ENCODE peak calls at places on chromosomes 16 and 17, in seven cellular contexts. Q is SK-N-MC, F is lung, L is RWPE1, O is aorta, I is endodermal cell, N is WERI-Rb-1. S is an unnamed sample.

GRCh38 chr17:35286120-35286781 is 43.4 kb downstream of the SLFN5 start:
- DNase-seq in N (no peak), F (no peak), I (no peak), Q (no peak), O (no peak), L (no peak), S (no peak)

GRCh38 chr16:56228476-56228875 is 37.2 kb downstream of the GNAO1 start:
- DNase-seq in L (no peak), F (no peak), O (no peak), N (no peak), Q (no peak), I (no peak), S (no peak)

GRCh38 chr17:70892527-70892926 is 723.2 kb downstream of the KCNJ2 start:
- DNase-seq in I (no peak), N (no peak), Q (no peak), L (no peak), O (no peak), F (no peak), S (no peak)

GRCh38 chr16:66619036-66619435 is 14.5 kb downstream of the CMTM3 start:
- DNase-seq in N (no peak), I (no peak), Q (no peak), O (no peak), L (peak), F (no peak), S (no peak)

GRCh38 chr17:29836643-29837042 is 93.4 kb downstream of the SSH2 start:
- DNase-seq in Q (no peak), F (no peak), N (no peak), O (no peak), I (no peak), L (no peak), S (no peak)

GRCh38 chr17:13462161-13462560 is 139.6 kb downstream of the HS3ST3A1 start:
- DNase-seq in L (no peak), N (no peak), F (no peak), I (no peak), Q (no peak), O (no peak), S (no peak)

GRCh38 chr16:62035115-62036092 is 834 bp downstream of the CDH8 start:
- DNase-seq in N (no peak), Q (no peak), O (no peak), L (no peak), F (no peak), I (peak), S (no peak)

GRCh38 chr16:80899804-80900592 is 95.6 kb upstream of the CDYL2 start:
- DNase-seq in L (no peak), O (peak), F (peak), N (no peak), Q (no peak), I (peak), S (no peak)

GRCh38 chr17:37650419-37651003 is 7.3 kb upstream of the DDX52 start:
- DNase-seq in F (no peak), N (peak), L (peak), O (no peak), Q (no peak), I (peak), S (no peak)

GRCh38 chr17:83025636-83026280 is 53.7 kb upstream of the METRNL start:
- DNase-seq in L (no peak), F (no peak), O (no peak), Q (no peak), I (peak), N (no peak), S (no peak)

GRCh38 chr17:1143573-1143972 is 36.2 kb downstream of the ABR start:
- DNase-seq in F (no peak), L (no peak), N (peak), Q (no peak), I (peak), O (no peak), S (no peak)

GRCh38 chr17:63984651-63985386 is 12.1 kb upstream of the SCN4A start:
- DNase-seq in L (peak), Q (no peak), I (no peak), F (peak), O (peak), N (no peak), S (peak)

GRCh38 chr17:13273744-13274295 is 256.0 kb upstream of the ELAC2 start:
- DNase-seq in I (no peak), Q (no peak), L (no peak), F (no peak), O (no peak), N (no peak), S (no peak)

GRCh38 chr17:55588446-55588845 is 77.2 kb upstream of the SMIM36 start:
- DNase-seq in F (no peak), N (no peak), Q (no peak), O (no peak), I (no peak), L (no peak), S (no peak)

DNA sequence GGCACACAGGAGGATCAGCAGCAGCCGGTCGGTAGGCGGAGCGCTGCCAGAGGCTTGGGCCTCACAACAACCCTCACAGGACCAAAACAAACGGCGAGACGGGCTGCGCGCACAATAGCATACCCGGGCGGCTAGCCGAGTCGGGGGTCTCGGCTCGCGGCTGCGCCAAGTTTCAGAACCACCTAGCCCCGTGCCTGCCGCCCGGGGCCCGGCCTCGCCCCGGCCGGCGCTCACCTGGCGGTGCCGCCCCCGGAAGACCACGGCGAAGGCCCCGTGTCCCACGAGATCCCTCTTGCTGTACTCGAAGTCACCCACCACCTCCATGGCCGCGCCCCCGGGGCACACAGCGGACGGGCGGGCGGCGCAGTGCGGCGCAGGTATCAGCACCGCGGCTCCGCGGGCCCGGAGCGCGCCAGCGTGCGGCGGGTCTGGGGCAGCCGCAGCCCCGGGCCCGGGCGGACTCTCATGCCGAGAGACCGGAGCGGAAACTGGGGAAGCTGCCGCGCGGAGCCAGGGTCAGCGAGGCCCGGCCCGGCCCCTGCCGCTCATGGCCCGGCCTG is 562 bp downstream of the ULK2 start:
- DNase-seq in N (peak), Q (no peak), O (peak), F (no peak), I (peak), L (peak), S (peak)
- H3K27ac ChIP-seq in N (peak), Q (no peak), O (peak), F (peak), I (peak), L (peak), S (peak)

DNA sequence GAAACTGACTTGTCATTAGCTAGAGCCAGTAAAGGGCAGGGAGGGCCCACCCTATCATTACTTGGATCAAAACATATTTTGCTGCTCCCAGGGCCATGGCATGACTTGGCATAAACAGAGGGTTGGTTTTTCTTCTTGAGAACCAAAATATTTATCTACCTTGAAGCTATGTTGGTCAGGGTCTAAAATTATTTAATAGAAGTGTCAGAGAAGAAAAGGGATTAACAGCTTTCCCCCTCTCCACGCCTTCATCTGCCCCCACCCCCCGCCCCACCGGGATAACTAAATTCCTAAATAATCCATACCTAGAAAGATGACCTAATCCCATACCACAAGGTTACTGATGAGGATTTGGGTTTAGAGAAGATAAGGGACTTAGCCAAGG is 3.7 kb upstream of the USP7 start:
- DNase-seq in L (no peak), N (no peak), I (no peak), Q (no peak), F (no peak), O (no peak), S (no peak)
- H3K27ac ChIP-seq in L (no peak), N (no peak), I (no peak), Q (no peak), F (no peak), O (no peak), S (no peak)

GRCh38 chr17:44191941-44192496 is 5.2 kb downstream of the TMUB2 start:
- DNase-seq in O (no peak), N (no peak), I (peak), L (no peak), F (no peak), Q (no peak), S (no peak)

GRCh38 chr17:44191389-44191788 is 4.6 kb downstream of the TMUB2 start:
- DNase-seq in L (no peak), F (no peak), N (no peak), I (no peak), Q (no peak), O (no peak), S (no peak)

GRCh38 chr17:44192750-44193149 is 6.0 kb downstream of the TMUB2 start:
- DNase-seq in Q (no peak), I (no peak), N (no peak), O (no peak), F (no peak), L (no peak), S (no peak)

GRCh38 chr17:44188757-44189403 is 2.1 kb downstream of the TMUB2 start:
- DNase-seq in L (no peak), Q (no peak), I (no peak), O (no peak), N (no peak), F (no peak), S (no peak)

DNA sequence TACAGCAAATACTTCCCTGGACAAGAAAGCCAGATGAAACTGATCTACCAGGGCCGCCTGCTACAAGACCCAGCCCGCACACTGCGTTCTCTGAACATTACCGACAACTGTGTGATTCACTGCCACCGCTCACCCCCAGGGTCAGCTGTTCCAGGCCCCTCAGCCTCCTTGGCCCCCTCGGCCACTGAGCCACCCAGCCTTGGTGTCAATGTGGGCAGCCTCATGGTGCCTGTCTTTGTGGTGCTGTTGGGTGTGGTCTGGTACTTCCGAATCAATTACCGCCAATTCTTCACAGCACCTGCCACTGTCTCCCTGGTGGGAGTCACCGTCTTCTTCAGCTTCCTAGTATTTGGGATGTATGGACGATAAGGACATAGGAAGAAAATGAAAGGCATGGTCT is 3.7 kb downstream of the TMUB2 start:
- DNase-seq in L (no peak), O (no peak), F (no peak), N (no peak), I (no peak), Q (no peak), S (no peak)
- H3K27ac ChIP-seq in L (peak), O (no peak), F (no peak), N (no peak), I (no peak), Q (peak), S (no peak)

DNA sequence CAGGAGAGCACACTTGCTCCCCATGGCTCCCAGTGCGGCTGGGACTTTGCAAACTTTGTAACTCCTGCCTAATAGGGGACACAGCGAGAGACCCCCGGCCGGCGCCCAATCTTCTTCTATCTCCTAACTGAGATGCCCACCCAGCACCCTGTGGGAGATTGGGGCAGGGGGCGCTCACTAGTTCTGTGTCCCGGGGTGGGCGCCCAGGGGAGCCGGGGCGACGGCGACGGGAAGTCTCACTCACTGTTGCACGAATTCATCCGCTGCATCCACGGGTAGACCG is 3.9 kb upstream of the HOXB5 start:
- DNase-seq in O (no peak), L (no peak), F (no peak), I (peak), Q (no peak), N (no peak), S (no peak)
- H3K27ac ChIP-seq in O (no peak), L (peak), F (no peak), I (no peak), Q (no peak), N (no peak), S (no peak)

GRCh38 chr17:50914510-50914849 is 48.3 kb upstream of the TOB1 start:
- DNase-seq in Q (no peak), O (no peak), L (no peak), N (no peak), I (peak), F (no peak), S (no peak)
- H3K27ac ChIP-seq in Q (no peak), O (no peak), L (no peak), N (no peak), I (no peak), F (no peak), S (no peak)

GRCh38 chr17:47316316-47316715 is 7.4 kb upstream of the EFCAB13 start:
- DNase-seq in L (no peak), O (no peak), Q (no peak), N (no peak), F (no peak), I (no peak), S (no peak)
- H3K27ac ChIP-seq in L (no peak), O (peak), Q (no peak), N (no peak), F (no peak), I (no peak), S (no peak)

GRCh38 chr17:78427140-78427539 is 48.7 kb downstream of the PGS1 start:
- DNase-seq in O (no peak), Q (no peak), N (no peak), L (no peak), I (no peak), F (no peak), S (no peak)

GRCh38 chr17:78426293-78426879 is 47.9 kb downstream of the PGS1 start:
- DNase-seq in F (no peak), Q (no peak), I (no peak), L (no peak), N (no peak), O (no peak), S (no peak)

GRCh38 chr17:78429618-78429995 is 51.2 kb downstream of the PGS1 start:
- DNase-seq in I (no peak), O (no peak), Q (no peak), L (no peak), N (no peak), F (no peak), S (no peak)

GRCh38 chr17:78428842-78429617 is 50.6 kb downstream of the PGS1 start:
- DNase-seq in Q (no peak), O (no peak), N (no peak), F (no peak), I (no peak), L (no peak), S (no peak)

DNA sequence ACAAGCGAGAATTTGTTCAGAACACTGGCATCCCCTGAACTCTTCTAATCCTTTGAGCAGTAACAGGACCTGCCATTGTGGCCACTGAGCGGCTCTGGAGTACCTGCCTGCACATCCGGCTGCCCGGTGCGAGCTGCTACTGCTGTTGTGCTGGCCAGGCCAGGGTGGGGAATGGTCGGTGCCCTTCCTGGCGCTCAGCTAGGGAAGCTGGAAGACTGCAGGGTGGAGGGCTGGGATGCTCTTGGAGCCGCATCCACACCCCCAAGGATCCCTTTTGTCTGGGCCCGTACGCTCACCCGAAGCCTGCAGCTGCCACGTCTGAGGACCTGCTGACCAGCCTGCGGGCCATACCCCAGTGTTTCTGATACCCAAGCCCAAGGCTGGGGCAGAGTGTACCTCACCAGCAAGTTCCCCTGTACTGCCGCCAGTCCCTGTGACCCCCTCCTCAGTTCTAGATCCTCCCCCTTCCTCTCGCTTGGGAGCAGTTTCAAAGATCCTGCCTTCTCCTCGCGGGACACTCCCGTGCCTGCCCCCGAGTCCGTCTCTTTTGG is 49.7 kb downstream of the PGS1 start:
- DNase-seq in Q (no peak), L (no peak), F (no peak), I (no peak), N (no peak), O (no peak), S (no peak)
- H3K27ac ChIP-seq in Q (no peak), L (peak), F (no peak), I (no peak), N (no peak), O (no peak), S (no peak)

DNA sequence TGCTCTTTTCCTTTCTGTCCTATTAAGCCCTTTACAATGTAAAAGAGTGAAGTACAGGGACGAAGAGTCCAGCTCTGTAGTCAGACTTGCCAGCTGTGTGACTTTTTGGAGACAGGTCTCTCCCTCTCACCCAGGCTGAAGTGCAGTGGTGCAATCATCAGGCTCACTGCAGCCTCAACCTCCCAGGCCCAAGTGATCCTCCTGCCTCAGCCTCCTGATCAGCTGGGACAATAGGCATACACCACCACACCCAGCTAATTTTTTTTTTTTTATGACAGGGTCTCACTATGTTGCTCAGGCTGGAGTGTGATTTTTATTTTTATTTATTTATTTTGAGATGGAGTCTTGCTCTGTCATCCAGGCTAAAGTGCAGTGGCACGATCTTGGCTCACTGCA is 7.1 kb upstream of the ITPRIPL2 start:
- DNase-seq in L (no peak), Q (no peak), N (no peak), F (no peak), I (no peak), O (no peak), S (no peak)
- H3K27ac ChIP-seq in L (peak), Q (no peak), N (no peak), F (no peak), I (no peak), O (no peak), S (no peak)

GRCh38 chr17:80666867-80667266 is 122.2 kb downstream of the RPTOR start:
- DNase-seq in O (no peak), L (no peak), N (no peak), I (no peak), F (no peak), Q (no peak), S (no peak)

GRCh38 chr17:80664217-80664780 is 119.7 kb downstream of the RPTOR start:
- DNase-seq in L (no peak), Q (no peak), I (peak), O (no peak), F (no peak), N (no peak), S (no peak)

GRCh38 chr17:80668375-80669149 is 123.9 kb downstream of the RPTOR start:
- DNase-seq in I (peak), F (no peak), Q (no peak), O (no peak), L (no peak), N (no peak), S (no peak)

GRCh38 chr17:80665792-80666191 is 121.2 kb downstream of the RPTOR start:
- DNase-seq in N (no peak), F (no peak), I (no peak), O (no peak), Q (no peak), L (no peak), S (no peak)

GRCh38 chr17:80667462-80668277 is 123.0 kb downstream of the RPTOR start:
- DNase-seq in N (no peak), L (no peak), O (no peak), F (no peak), I (no peak), Q (no peak), S (no peak)
- H3K27ac ChIP-seq in N (no peak), L (no peak), O (no peak), F (no peak), I (no peak), Q (no peak), S (no peak)